ENCODE peak calls at places on chromosomes 5 and 9, in ten cellular contexts. I is lower lobe of right lung, G is heart left ventricle, M is mammary epithelial cell, S is endodermal cell, E is esophagus squamous epithelium, J is fibroblast of lung, Z is spleen, X is uterus, T is adrenal gland. K is an unnamed sample.
A peak's percentile ranks its signal among the peaks of the same experiment; 100 is the strongest.

GRCh38 chr5:71809446-71809845 is 90.4 kb downstream of the CARTPT start:
- DNase-seq in I (no peak), G (no peak), M (no peak), S (no peak), E (no peak), J (peak; percentile 52), Z (no peak), X (no peak), T (no peak), K (no peak)

GRCh38 chr9:18566125-18566524 is 92.2 kb downstream of the ADAMTSL1 start:
- DNase-seq in I (no peak), G (no peak), M (peak; percentile 70), S (no peak), E (no peak), J (peak; percentile 93), Z (no peak), X (no peak), T (no peak), K (no peak)

GRCh38 chr5:55821731-55822512 is 29.2 kb upstream of the IL31RA start:
- DNase-seq in I (peak; percentile 50), G (peak; percentile 23), M (no peak), S (peak; percentile 74), E (no peak), J (peak; percentile 33), Z (peak; percentile 77), X (no peak), T (peak; percentile 10), K (no peak)

GRCh38 chr5:57416246-57416996 is 66.2 kb downstream of the ACTBL2 start:
- DNase-seq in I (no peak), G (no peak), M (no peak), S (no peak), E (no peak), J (peak; percentile 88), Z (no peak), X (no peak), T (no peak), K (no peak)

GRCh38 chr9:1837453-1838084 is 177.6 kb upstream of the SMARCA2 start:
- DNase-seq in I (no peak), G (no peak), M (peak; percentile 6), S (peak; percentile 89), E (no peak), J (no peak), Z (no peak), X (no peak), T (peak; percentile 6), K (peak; percentile 2)

GRCh38 chr9:4421847-4422246 is 68.4 kb upstream of the SLC1A1 start:
- DNase-seq in I (no peak), G (no peak), M (no peak), S (no peak), E (no peak), J (no peak), Z (no peak), X (no peak), T (no peak), K (no peak)

GRCh38 chr5:125719681-125720676 is 703.2 kb upstream of the GRAMD2B start:
- DNase-seq in I (no peak), G (no peak), M (peak; percentile 48), S (no peak), E (no peak), J (peak; percentile 49), Z (no peak), X (no peak), T (no peak), K (no peak)

GRCh38 chr5:143011621-143012020 is 241.4 kb downstream of the ARHGAP26 start:
- DNase-seq in I (no peak), G (no peak), M (no peak), S (no peak), E (no peak), J (peak; percentile 96), Z (no peak), X (no peak), T (no peak), K (no peak)

GRCh38 chr9:75866273-75866871 is 24.1 kb upstream of the PCSK5 start:
- DNase-seq in I (no peak), G (no peak), M (peak; percentile 27), S (peak; percentile 72), E (no peak), J (peak; percentile 25), Z (no peak), X (no peak), T (peak; percentile 72), K (peak; percentile 69)

GRCh38 chr5:82073179-82073578 is 101.4 kb downstream of the ATG10 start:
- DNase-seq in I (no peak), G (no peak), M (no peak), S (no peak), E (no peak), J (peak; percentile 61), Z (no peak), X (no peak), T (no peak), K (no peak)

GRCh38 chr9:88173378-88173999 is 35.2 kb upstream of the SPATA31C2 start:
- DNase-seq in I (no peak), G (peak; percentile 56), M (peak; percentile 67), S (peak; percentile 86), E (no peak), J (peak; percentile 72), Z (no peak), X (no peak), T (peak; percentile 54), K (peak; percentile 59)

GRCh38 chr5:176899946-176900782 is 1.0 kb upstream of the HK3 start:
- DNase-seq in I (no peak), G (no peak), M (no peak), S (peak; percentile 51), E (no peak), J (no peak), Z (no peak), X (no peak), T (no peak), K (no peak)

GRCh38 chr5:143016777-143017374 is 246.7 kb downstream of the ARHGAP26 start:
- DNase-seq in I (no peak), G (no peak), M (peak; percentile 33), S (peak; percentile 58), E (no peak), J (peak; percentile 61), Z (no peak), X (no peak), T (peak; percentile 70), K (peak; percentile 27)

GRCh38 chr9:95494416-95495371 is 22.1 kb downstream of the PTCH1 start:
- DNase-seq in I (peak; percentile 54), G (no peak), M (no peak), S (peak; percentile 87), E (no peak), J (peak; percentile 72), Z (peak; percentile 94), X (no peak), T (peak; percentile 19), K (peak; percentile 57)

GRCh38 chr9:94656190-94656589 is 16.9 kb upstream of the FBP1 start:
- DNase-seq in I (no peak), G (no peak), M (no peak), S (peak; percentile 60), E (peak; percentile 17), J (peak; percentile 22), Z (peak; percentile 79), X (no peak), T (peak; percentile 52), K (no peak)

GRCh38 chr9:124341455-124342170 is 73.6 kb downstream of the PSMB7 start:
- DNase-seq in I (peak; percentile 37), G (no peak), M (no peak), S (no peak), E (no peak), J (no peak), Z (peak; percentile 45), X (no peak), T (no peak), K (no peak)

GRCh38 chr9:120306088-120306487 is 273.9 kb downstream of the CDK5RAP2 start:
- DNase-seq in I (no peak), G (no peak), M (no peak), S (peak; percentile 14), E (no peak), J (no peak), Z (no peak), X (no peak), T (no peak), K (no peak)

GRCh38 chr5:51465165-51465564 is 81.9 kb downstream of the ISL1 start:
- DNase-seq in I (no peak), G (no peak), M (no peak), S (no peak), E (no peak), J (no peak), Z (no peak), X (no peak), T (no peak), K (no peak)

DNA sequence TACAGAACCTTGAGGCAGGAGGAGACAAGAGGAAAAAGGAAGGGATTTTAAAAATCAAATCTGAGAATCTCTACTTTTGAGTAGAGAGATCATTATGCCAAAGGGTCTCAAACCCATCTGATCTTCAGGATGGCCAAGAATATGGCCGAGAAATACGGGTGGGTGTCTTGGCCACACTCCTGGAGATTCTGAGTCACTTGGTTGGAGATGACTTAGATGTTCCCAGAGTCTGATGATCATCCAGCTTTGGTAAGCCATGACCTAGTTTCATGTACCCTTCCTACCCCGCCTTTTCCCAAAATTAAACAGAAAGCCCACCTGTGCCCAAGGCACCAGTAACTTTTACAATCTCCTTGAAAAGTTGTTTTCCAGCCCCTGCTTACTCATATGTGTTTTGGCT is 166.9 kb upstream of the GPR151 start:
- DNase-seq in I (no peak), G (no peak), M (no peak), S (no peak), E (no peak), J (no peak), Z (no peak), X (no peak), T (no peak), K (no peak)
- H3K27ac ChIP-seq in I (no peak overlapping the region), G (no peak overlapping the region), M (no peak overlapping the region), S (no peak overlapping the region), E (no peak overlapping the region), J (no peak overlapping the region), Z (no peak overlapping the region), X (no peak overlapping the region), T (no peak overlapping the region), K (no peak overlapping the region)

GRCh38 chr5:140767444-140767843 is 18.5 kb upstream of the PCDHA1 start:
- DNase-seq in I (no peak), G (no peak), M (no peak), S (no peak), E (no peak), J (no peak), Z (no peak), X (no peak), T (no peak), K (no peak)
- H3K9me3 ChIP-seq in I (peaks cover 98% of the 10 kb centered on the region), G (peaks cover 5% of the 10 kb centered on the region), M (peaks cover 32% of the 10 kb centered on the region), S (peaks cover 94% of the 10 kb centered on the region), E (peaks cover 74% of the 10 kb centered on the region), J (no peaks in the 10 kb centered on the region), Z (peaks cover 98% of the 10 kb centered on the region), X (peaks cover 45% of the 10 kb centered on the region), T (peaks cover 85% of the 10 kb centered on the region), K (peaks cover 3% of the 10 kb centered on the region)

GRCh38 chr9:89359018-89359417 is 40.7 kb downstream of the SECISBP2 start:
- DNase-seq in I (no peak), G (no peak), M (no peak), S (no peak), E (no peak), J (peak; percentile 6), Z (no peak), X (no peak), T (peak; percentile 40), K (no peak)
- H3K27ac ChIP-seq in I (no peak overlapping the region), G (no peak overlapping the region), M (no peak overlapping the region), S (no peak overlapping the region), E (no peak overlapping the region), J (no peak overlapping the region), Z (peak overlapping the region; percentile 79), X (no peak overlapping the region), T (no peak overlapping the region), K (no peak overlapping the region)

GRCh38 chr5:174191076-174191475 is 145.6 kb downstream of the NSG2 start:
- DNase-seq in I (no peak), G (no peak), M (no peak), S (peak; percentile 28), E (no peak), J (no peak), Z (no peak), X (no peak), T (no peak), K (no peak)
- H3K9me3 ChIP-seq in I (no peaks in the 10 kb centered on the region), G (no peaks in the 10 kb centered on the region), M (peaks cover 3% of the 10 kb centered on the region), S (no peaks in the 10 kb centered on the region), E (no peaks in the 10 kb centered on the region), J (no peaks in the 10 kb centered on the region), Z (no peaks in the 10 kb centered on the region), X (no peaks in the 10 kb centered on the region), T (no peaks in the 10 kb centered on the region), K (no peaks in the 10 kb centered on the region)

K was measured in small intestine.